ENCODE peak calls at places on chromosomes 7 and 10, in six cellular contexts. Y is GM23248; A is non-pigmented ciliary epithelial cell; M is activated CD4-positive, CD25-positive, alpha-beta regulatory T cell treated with anti-CD3 and anti-CD28 coated beads, Interleukin-2, amount 50 U/mL, for 72 hours; I is lung microvascular endothelial cell; O is lower lobe of right lung. E is an unnamed sample.

GRCh38 chr10:120841522-120842189 is 9.5 kb upstream of the WDR11 start:
- DNase-seq in Y (no peak), A (no peak), M (no peak), I (peak; percentile 3), O (no peak), E (no peak)

GRCh38 chr7:88302486-88302885 is 4.2 kb downstream of the STEAP4 start:
- DNase-seq in Y (no peak), A (no peak), M (no peak), I (no peak), O (no peak), E (no peak)

GRCh38 chr7:17058568-17058967 is 176.8 kb upstream of the AGR3 start:
- DNase-seq in Y (peak; percentile 73), A (no peak), M (no peak), I (peak; percentile 60), O (no peak), E (no peak)

GRCh38 chr7:2114052-2114451 is 118.7 kb downstream of the MAD1L1 start:
- DNase-seq in Y (peak; percentile 78), A (no peak), M (no peak), I (peak; percentile 75), O (no peak), E (no peak)

GRCh38 chr10:34875061-34875460 is 60.0 kb upstream of the PARD3 start:
- DNase-seq in Y (no peak), A (no peak), M (no peak), I (no peak), O (no peak), E (no peak)

GRCh38 chr7:48052748-48053147 is 17.4 kb downstream of the C7orf57 start:
- DNase-seq in Y (peak; percentile 20), A (peak; percentile 56), M (no peak), I (peak; percentile 55), O (no peak), E (no peak)

GRCh38 chr10:3054183-3054815 is 13.0 kb upstream of the PFKP start:
- DNase-seq in Y (no peak), A (no peak), M (no peak), I (peak; percentile 84), O (no peak), E (no peak)

GRCh38 chr10:77230194-77230593 is 407.4 kb downstream of the KCNMA1 start:
- DNase-seq in Y (peak; percentile 74), A (no peak), M (no peak), I (no peak), O (no peak), E (no peak)

GRCh38 chr7:53315986-53316385 is 280.6 kb downstream of the POM121L12 start:
- DNase-seq in Y (no peak), A (no peak), M (no peak), I (no peak), O (no peak), E (no peak)

GRCh38 chr7:154592392-154592791 is 410.5 kb downstream of the PAXIP1 start:
- DNase-seq in Y (no peak), A (no peak), M (no peak), I (no peak), O (no peak), E (no peak)

GRCh38 chr10:95459446-95459845 is 101.7 kb downstream of the SORBS1 start:
- DNase-seq in Y (no peak), A (no peak), M (no peak), I (no peak), O (no peak), E (no peak)

GRCh38 chr7:95546647-95547046 is 49.7 kb downstream of the PDK4 start:
- DNase-seq in Y (no peak), A (no peak), M (no peak), I (no peak), O (no peak), E (no peak)

GRCh38 chr10:120570418-120570817 is 113.4 kb downstream of the PLPP4 start:
- DNase-seq in Y (no peak), A (no peak), M (no peak), I (no peak), O (no peak), E (no peak)

GRCh38 chr10:5534051-5534821 is 9.5 kb downstream of the CALML3 start:
- DNase-seq in Y (no peak), A (no peak), M (peak; percentile 19), I (no peak), O (peak; percentile 40), E (no peak)

GRCh38 chr7:139745330-139746143 is 32.3 kb downstream of the HIPK2 start:
- DNase-seq in Y (peak; percentile 48), A (no peak), M (no peak), I (no peak), O (no peak), E (no peak)

GRCh38 chr7:51311166-51311565 is 5.4 kb downstream of the COBL start:
- DNase-seq in Y (no peak), A (no peak), M (no peak), I (no peak), O (no peak), E (no peak)

GRCh38 chr7:95045236-95045923 is 138.0 kb downstream of the PPP1R9A start:
- DNase-seq in Y (peak; percentile 35), A (no peak), M (no peak), I (peak; percentile 9), O (no peak), E (no peak)

GRCh38 chr10:21145751-21146445 is 248.8 kb upstream of the NEBL start:
- DNase-seq in Y (no peak), A (no peak), M (no peak), I (no peak), O (no peak), E (no peak)

GRCh38 chr7:139753079-139753692 is 24.6 kb downstream of the HIPK2 start:
- DNase-seq in Y (no peak), A (no peak), M (no peak), I (no peak), O (no peak), E (no peak)

GRCh38 chr10:97888641-97889262 is 39.1 kb downstream of the GOLGA7B start:
- DNase-seq in Y (peak; percentile 78), A (no peak), M (no peak), I (peak; percentile 69), O (peak; percentile 83), E (peak; percentile 53)

GRCh38 chr10:78357673-78358206 is 324.1 kb downstream of the RPS24 start:
- DNase-seq in Y (no peak), A (no peak), M (no peak), I (no peak), O (no peak), E (no peak)

GRCh38 chr7:157650801-157651200 is 314.0 kb downstream of the DNAJB6 start:
- DNase-seq in Y (no peak), A (no peak), M (no peak), I (no peak), O (no peak), E (no peak)

GRCh38 chr10:62049815-62050626 is 148.5 kb downstream of the ARID5B start:
- DNase-seq in Y (peak; percentile 40), A (no peak), M (no peak), I (peak; percentile 50), O (no peak), E (no peak)

GRCh38 chr7:116327751-116328150 is 117.4 kb downstream of the TES start:
- DNase-seq in Y (peak; percentile 70), A (peak; percentile 99), M (no peak), I (peak; percentile 98), O (no peak), E (no peak)

GRCh38 chr7:21762469-21762868 is 183.2 kb downstream of the CDCA7L start:
- DNase-seq in Y (no peak), A (no peak), M (no peak), I (no peak), O (no peak), E (no peak)

GRCh38 chr7:140143997-140144396 is 32.8 kb downstream of the KDM7A start:
- DNase-seq in Y (no peak), A (no peak), M (no peak), I (no peak), O (no peak), E (no peak)

GRCh38 chr10:102241444-102242117 is at the start of gene PITX3:
- DNase-seq in Y (peak; percentile 94), A (no peak), M (peak; percentile 91), I (peak; percentile 84), O (peak; percentile 93), E (peak; percentile 40)

GRCh38 chr7:92797693-92798092 is 38.7 kb downstream of the CDK6 start:
- DNase-seq in Y (peak; percentile 50), A (no peak), M (no peak), I (peak; percentile 47), O (no peak), E (no peak)

GRCh38 chr10:78991187-78991586 is 77.6 kb upstream of the ZMIZ1 start:
- DNase-seq in Y (peak; percentile 72), A (no peak), M (no peak), I (peak; percentile 14), O (no peak), E (no peak)

GRCh38 chr10:72087969-72088878 is at the start of gene SPOCK2:
- DNase-seq in Y (peak; percentile 39), A (no peak), M (peak; percentile 70), I (no peak), O (peak; percentile 61), E (peak; percentile 24)

GRCh38 chr7:51455086-51455485 is 138.5 kb upstream of the COBL start:
- DNase-seq in Y (no peak), A (no peak), M (no peak), I (no peak), O (no peak), E (no peak)

GRCh38 chr10:60444494-60445064 is 54.9 kb upstream of the ANK3 start:
- DNase-seq in Y (peak; percentile 52), A (no peak), M (no peak), I (peak; percentile 43), O (no peak), E (no peak)

GRCh38 chr10:86970887-86971145 is 2.5 kb downstream of the ADIRF start:
- DNase-seq in Y (no peak), A (no peak), M (no peak), I (no peak), O (no peak), E (no peak)

GRCh38 chr7:158096582-158096981 is 491.0 kb downstream of the PTPRN2 start:
- DNase-seq in Y (no peak), A (no peak), M (no peak), I (no peak), O (no peak), E (no peak)